ENCODE peak calls at places on chromosomes 7 and 10, in seven cellular contexts. N is GM03348; S is NCI-H1092 treated with DMSO at 0.1 percent for 48 hours; P is cerebellar nuclear complex; J is stimulated activated naive CD4-positive, alpha-beta T cell; R is cardiac muscle cell; L is caudate nucleus. C is an unnamed sample.

GRCh38 chr10:61990761-61991135 is 89.2 kb downstream of the ARID5B start:
- DNase-seq in N (no peak), S (no peak), P (no peak), J (no peak), R (peak), L (no peak), C (no peak)

GRCh38 chr10:102227050-102227449 is 951 bp downstream of the ELOVL3 start:
- DNase-seq in N (peak), S (no peak), P (no peak), J (no peak), R (peak), L (no peak), C (peak)

GRCh38 chr10:69718951-69719350 is 82.8 kb upstream of the COL13A1 start:
- DNase-seq in N (no peak), S (no peak), P (no peak), J (no peak), R (no peak), L (no peak), C (no peak)

GRCh38 chr7:51189777-51190176 is 126.8 kb downstream of the COBL start:
- DNase-seq in N (no peak), S (no peak), P (no peak), J (no peak), R (no peak), L (no peak), C (no peak)

GRCh38 chr7:79540592-79540991 is 87.1 kb upstream of the MAGI2 start:
- DNase-seq in N (no peak), S (no peak), P (no peak), J (no peak), R (no peak), L (no peak), C (no peak)

GRCh38 chr7:41731486-41732278 is 28.8 kb upstream of the INHBA start:
- DNase-seq in N (no peak), S (no peak), P (no peak), J (no peak), R (no peak), L (no peak), C (no peak)

GRCh38 chr10:76939862-76940495 is 697.6 kb downstream of the KCNMA1 start:
- DNase-seq in N (no peak), S (peak), P (no peak), J (no peak), R (no peak), L (no peak), C (no peak)

GRCh38 chr7:77933394-77933793 is 134.8 kb downstream of the PHTF2 start:
- DNase-seq in N (peak), S (no peak), P (no peak), J (no peak), R (peak), L (no peak), C (peak)

GRCh38 chr7:63008366-63008765 is 990.3 kb upstream of the ZNF722 start:
- DNase-seq in N (no peak), S (no peak), P (no peak), J (no peak), R (no peak), L (no peak), C (no peak)

GRCh38 chr10:28765641-28766040 is 88.3 kb downstream of the BAMBI start:
- DNase-seq in N (no peak), S (no peak), P (no peak), J (no peak), R (no peak), L (no peak), C (no peak)

GRCh38 chr10:89301721-89302445 is at the start of gene IFIT2:
- DNase-seq in N (peak), S (peak), P (peak), J (peak), R (peak), L (no peak), C (peak)